ENCODE peak calls at places on chromosomes 3 and 15, in five cellular contexts. One of them, this sample, is unnamed.

GRCh38 chr3:152834354-152835310 is at the start of gene P2RY1:
- DNase-seq in NCI-H1048: peak; percentile 24
- DNase-seq in kidney glomerular epithelial cell: peak; percentile 30
- DNase-seq in ACHN: no peak
- DNase-seq in ureter: peak; percentile 74
- DNase-seq in this sample: peak; percentile 41

GRCh38 chr15:99099661-99100060 is 5.2 kb upstream of the SYNM start:
- DNase-seq in ACHN: no peak
- DNase-seq in ureter: no peak
- DNase-seq in kidney glomerular epithelial cell: no peak
- DNase-seq in NCI-H1048: no peak
- DNase-seq in this sample: no peak

GRCh38 chr3:121998030-121998580 is 23.9 kb downstream of the ILDR1 start:
- DNase-seq in ureter: no peak
- DNase-seq in kidney glomerular epithelial cell: peak; percentile 87
- DNase-seq in ACHN: no peak
- DNase-seq in NCI-H1048: no peak
- DNase-seq in this sample: peak; percentile 90

GRCh38 chr15:100245855-100246254 is 95.9 kb downstream of the ADAMTS17 start:
- DNase-seq in ureter: no peak
- DNase-seq in ACHN: no peak
- DNase-seq in NCI-H1048: no peak
- DNase-seq in kidney glomerular epithelial cell: no peak
- DNase-seq in this sample: no peak

GRCh38 chr3:52004158-52004787 is 8.6 kb upstream of the RPL29 start:
- DNase-seq in NCI-H1048: no peak
- DNase-seq in ureter: no peak
- DNase-seq in ACHN: no peak
- DNase-seq in kidney glomerular epithelial cell: no peak
- DNase-seq in this sample: no peak

GRCh38 chr15:28983432-28984311 is 97.9 kb downstream of the APBA2 start:
- DNase-seq in ACHN: no peak
- DNase-seq in NCI-H1048: no peak
- DNase-seq in kidney glomerular epithelial cell: no peak
- DNase-seq in ureter: no peak
- DNase-seq in this sample: no peak

GRCh38 chr15:22919171-22919570 is 61.0 kb downstream of the CYFIP1 start:
- DNase-seq in kidney glomerular epithelial cell: no peak
- DNase-seq in ureter: no peak
- DNase-seq in NCI-H1048: no peak
- DNase-seq in ACHN: no peak
- DNase-seq in this sample: peak; percentile 18

GRCh38 chr15:54519577-54519976 is 541.3 kb downstream of the UNC13C start:
- DNase-seq in kidney glomerular epithelial cell: no peak
- DNase-seq in ureter: no peak
- DNase-seq in ACHN: no peak
- DNase-seq in NCI-H1048: no peak
- DNase-seq in this sample: no peak

GRCh38 chr3:171113716-171114115 is 87.2 kb upstream of the SLC2A2 start:
- DNase-seq in kidney glomerular epithelial cell: no peak
- DNase-seq in NCI-H1048: no peak
- DNase-seq in ureter: no peak
- DNase-seq in ACHN: no peak
- DNase-seq in this sample: no peak

GRCh38 chr3:126613481-126614187 is 41.3 kb downstream of the TXNRD3 start:
- DNase-seq in kidney glomerular epithelial cell: no peak
- DNase-seq in ureter: no peak
- DNase-seq in ACHN: no peak
- DNase-seq in NCI-H1048: no peak
- DNase-seq in this sample: no peak

GRCh38 chr3:71684752-71685151 is 40.5 kb downstream of the EIF4E3 start:
- DNase-seq in ureter: peak; percentile 67
- DNase-seq in NCI-H1048: no peak
- DNase-seq in kidney glomerular epithelial cell: no peak
- DNase-seq in ACHN: peak; percentile 24
- DNase-seq in this sample: peak; percentile 85

GRCh38 chr3:183824761-183825379 is 507 bp downstream of the MAP6D1 start:
- DNase-seq in kidney glomerular epithelial cell: no peak
- DNase-seq in ACHN: peak; percentile 7
- DNase-seq in ureter: peak; percentile 37
- DNase-seq in NCI-H1048: no peak
- DNase-seq in this sample: peak; percentile 25